ENCODE peak calls at places on chromosomes 6 and 20, in seven cellular contexts. One of them, this sample, is unnamed.

GRCh38 chr6:104929348-104929747 is 27.6 kb upstream of the LIN28B start:
- DNase-seq in HCT116: no peak
- DNase-seq in H1: no peak
- DNase-seq in GM12878: no peak
- DNase-seq in SK-N-SH: no peak
- DNase-seq in HepG2: no peak
- DNase-seq in K562: no peak
- DNase-seq in this sample: no peak

GRCh38 chr6:12490904-12491571 is 200.9 kb downstream of the EDN1 start:
- DNase-seq in HCT116: no peak
- DNase-seq in H1: no peak
- DNase-seq in GM12878: no peak
- DNase-seq in SK-N-SH: no peak
- DNase-seq in HepG2: no peak
- DNase-seq in K562: no peak
- DNase-seq in this sample: peak

GRCh38 chr20:37943501-37944455 is 40.9 kb downstream of the VSTM2L start:
- DNase-seq in HCT116: no peak
- DNase-seq in H1: no peak
- DNase-seq in GM12878: no peak
- DNase-seq in SK-N-SH: peak
- DNase-seq in HepG2: no peak
- DNase-seq in K562: peak
- DNase-seq in this sample: no peak

GRCh38 chr20:4681971-4682370 is 39.7 kb upstream of the PRND start:
- DNase-seq in HCT116: no peak
- DNase-seq in H1: no peak
- DNase-seq in GM12878: no peak
- DNase-seq in SK-N-SH: no peak
- DNase-seq in HepG2: no peak
- DNase-seq in K562: no peak
- DNase-seq in this sample: no peak

GRCh38 chr6:107545761-107546160 is 55.8 kb downstream of the SOBP start:
- DNase-seq in HCT116: no peak
- DNase-seq in H1: no peak
- DNase-seq in GM12878: no peak
- DNase-seq in SK-N-SH: no peak
- DNase-seq in HepG2: no peak
- DNase-seq in K562: no peak
- DNase-seq in this sample: no peak

GRCh38 chr20:13166006-13166405 is 55.1 kb upstream of the ISM1 start:
- DNase-seq in HCT116: no peak
- DNase-seq in H1: no peak
- DNase-seq in GM12878: no peak
- DNase-seq in SK-N-SH: no peak
- DNase-seq in HepG2: no peak
- DNase-seq in K562: no peak
- DNase-seq in this sample: no peak

GRCh38 chr6:45599053-45599452 is 221.3 kb upstream of the SUPT3H start:
- DNase-seq in HCT116: no peak
- DNase-seq in H1: no peak
- DNase-seq in GM12878: no peak
- DNase-seq in SK-N-SH: no peak
- DNase-seq in HepG2: no peak
- DNase-seq in K562: no peak
- DNase-seq in this sample: no peak

GRCh38 chr6:46781478-46782378 is 11.5 kb upstream of the MEP1A start:
- DNase-seq in HCT116: peak
- DNase-seq in H1: no peak
- DNase-seq in GM12878: no peak
- DNase-seq in SK-N-SH: peak
- DNase-seq in HepG2: peak
- DNase-seq in K562: peak
- DNase-seq in this sample: peak

GRCh38 chr20:32767418-32768198 is 5.4 kb downstream of the DNMT3B start:
- DNase-seq in HCT116: no peak
- DNase-seq in H1: no peak
- DNase-seq in GM12878: no peak
- DNase-seq in SK-N-SH: no peak
- DNase-seq in HepG2: peak
- DNase-seq in K562: no peak
- DNase-seq in this sample: no peak

GRCh38 chr6:37638414-37639079 is 59.1 kb downstream of the MDGA1 start:
- DNase-seq in HCT116: no peak
- DNase-seq in H1: no peak
- DNase-seq in GM12878: no peak
- DNase-seq in SK-N-SH: no peak
- DNase-seq in HepG2: peak
- DNase-seq in K562: no peak
- DNase-seq in this sample: peak

GRCh38 chr20:2327620-2328555 is 32.1 kb downstream of the TGM3 start:
- DNase-seq in HCT116: no peak
- DNase-seq in H1: no peak
- DNase-seq in GM12878: no peak
- DNase-seq in SK-N-SH: no peak
- DNase-seq in HepG2: no peak
- DNase-seq in K562: no peak
- DNase-seq in this sample: no peak

GRCh38 chr20:49990310-49990720 is 7.5 kb downstream of the SNAI1 start:
- DNase-seq in HCT116: no peak
- DNase-seq in H1: no peak
- DNase-seq in GM12878: no peak
- DNase-seq in SK-N-SH: no peak
- DNase-seq in HepG2: no peak
- DNase-seq in K562: no peak
- DNase-seq in this sample: no peak

GRCh38 chr6:17589402-17590116 is 10.5 kb upstream of the FAM8A1 start:
- DNase-seq in HCT116: peak
- DNase-seq in H1: no peak
- DNase-seq in GM12878: no peak
- DNase-seq in SK-N-SH: no peak
- DNase-seq in HepG2: peak
- DNase-seq in K562: no peak
- DNase-seq in this sample: no peak

GRCh38 chr20:12723811-12724210 is 285.0 kb upstream of the SPTLC3 start:
- DNase-seq in HCT116: no peak
- DNase-seq in H1: no peak
- DNase-seq in GM12878: no peak
- DNase-seq in SK-N-SH: no peak
- DNase-seq in HepG2: no peak
- DNase-seq in K562: no peak
- DNase-seq in this sample: no peak

GRCh38 chr6:144582939-144583613 is 297.9 kb downstream of the UTRN start:
- DNase-seq in HCT116: no peak
- DNase-seq in H1: no peak
- DNase-seq in GM12878: peak
- DNase-seq in SK-N-SH: peak
- DNase-seq in HepG2: no peak
- DNase-seq in K562: no peak
- DNase-seq in this sample: no peak

GRCh38 chr20:52379723-52380336 is 188.3 kb upstream of the ZFP64 start:
- DNase-seq in HCT116: no peak
- DNase-seq in H1: no peak
- DNase-seq in GM12878: no peak
- DNase-seq in SK-N-SH: peak
- DNase-seq in HepG2: peak
- DNase-seq in K562: peak
- DNase-seq in this sample: peak

GRCh38 chr6:7115452-7116223 is 7.9 kb downstream of the RREB1 start:
- DNase-seq in HCT116: no peak
- DNase-seq in H1: no peak
- DNase-seq in GM12878: no peak
- DNase-seq in SK-N-SH: no peak
- DNase-seq in HepG2: no peak
- DNase-seq in K562: no peak
- DNase-seq in this sample: no peak

GRCh38 chr6:156348376-156348775 is 428.8 kb upstream of the ARID1B start:
- DNase-seq in HCT116: no peak
- DNase-seq in H1: no peak
- DNase-seq in GM12878: no peak
- DNase-seq in SK-N-SH: no peak
- DNase-seq in HepG2: no peak
- DNase-seq in K562: no peak
- DNase-seq in this sample: no peak

GRCh38 chr6:159916752-159917151 is 26.0 kb downstream of the MAS1 start:
- DNase-seq in HCT116: no peak
- DNase-seq in H1: no peak
- DNase-seq in GM12878: no peak
- DNase-seq in SK-N-SH: peak
- DNase-seq in HepG2: no peak
- DNase-seq in K562: no peak
- DNase-seq in this sample: no peak

GRCh38 chr20:23937303-23938117 is 51.1 kb downstream of the GGTLC1 start:
- DNase-seq in HCT116: peak
- DNase-seq in H1: peak
- DNase-seq in GM12878: peak
- DNase-seq in SK-N-SH: peak
- DNase-seq in HepG2: peak
- DNase-seq in K562: peak
- DNase-seq in this sample: peak

GRCh38 chr6:106084973-106085686 is 1.0 kb upstream of the PRDM1 start:
- DNase-seq in HCT116: no peak
- DNase-seq in H1: no peak
- DNase-seq in GM12878: no peak
- DNase-seq in SK-N-SH: no peak
- DNase-seq in HepG2: no peak
- DNase-seq in K562: no peak
- DNase-seq in this sample: no peak

GRCh38 chr6:123211777-123212545 is 215.9 kb downstream of the CLVS2 start:
- DNase-seq in HCT116: no peak
- DNase-seq in H1: no peak
- DNase-seq in GM12878: no peak
- DNase-seq in SK-N-SH: no peak
- DNase-seq in HepG2: no peak
- DNase-seq in K562: no peak
- DNase-seq in this sample: no peak

DNA sequence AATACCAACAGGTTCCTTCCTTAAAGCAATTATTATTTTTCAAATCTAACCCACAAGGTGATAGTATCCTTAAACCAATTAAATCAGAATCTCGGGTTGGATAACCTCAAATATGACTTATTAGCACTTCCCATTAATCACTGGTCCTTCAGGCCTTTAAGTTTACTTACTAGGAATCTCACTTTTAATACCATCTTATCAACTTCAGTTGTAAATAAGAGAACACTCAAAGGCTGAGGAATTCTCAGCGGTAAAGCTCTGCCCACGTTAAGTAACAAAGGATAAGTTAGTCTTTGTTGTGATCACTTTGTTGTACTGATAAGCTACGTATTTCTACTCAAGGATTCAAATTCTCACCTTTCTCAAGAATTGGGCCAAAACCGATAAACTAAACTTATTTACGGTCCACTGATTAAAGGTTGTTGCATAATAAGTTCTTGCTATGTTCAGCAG is 82.0 kb downstream of the OR2B2 start:
- DNase-seq in HCT116: no peak
- DNase-seq in H1: no peak
- DNase-seq in GM12878: no peak
- DNase-seq in SK-N-SH: no peak
- DNase-seq in HepG2: no peak
- DNase-seq in K562: no peak
- DNase-seq in this sample: no peak
- TF ChIP-seq JUND in HCT116: no peak
- TF ChIP-seq JUND in H1: no peak
- TF ChIP-seq JUND in GM12878: no peak
- TF ChIP-seq JUND in SK-N-SH: no peak
- TF ChIP-seq JUND in HepG2: no peak
- TF ChIP-seq JUND in K562: no peak
- TF ChIP-seq JUND in this sample: no peak

DNA sequence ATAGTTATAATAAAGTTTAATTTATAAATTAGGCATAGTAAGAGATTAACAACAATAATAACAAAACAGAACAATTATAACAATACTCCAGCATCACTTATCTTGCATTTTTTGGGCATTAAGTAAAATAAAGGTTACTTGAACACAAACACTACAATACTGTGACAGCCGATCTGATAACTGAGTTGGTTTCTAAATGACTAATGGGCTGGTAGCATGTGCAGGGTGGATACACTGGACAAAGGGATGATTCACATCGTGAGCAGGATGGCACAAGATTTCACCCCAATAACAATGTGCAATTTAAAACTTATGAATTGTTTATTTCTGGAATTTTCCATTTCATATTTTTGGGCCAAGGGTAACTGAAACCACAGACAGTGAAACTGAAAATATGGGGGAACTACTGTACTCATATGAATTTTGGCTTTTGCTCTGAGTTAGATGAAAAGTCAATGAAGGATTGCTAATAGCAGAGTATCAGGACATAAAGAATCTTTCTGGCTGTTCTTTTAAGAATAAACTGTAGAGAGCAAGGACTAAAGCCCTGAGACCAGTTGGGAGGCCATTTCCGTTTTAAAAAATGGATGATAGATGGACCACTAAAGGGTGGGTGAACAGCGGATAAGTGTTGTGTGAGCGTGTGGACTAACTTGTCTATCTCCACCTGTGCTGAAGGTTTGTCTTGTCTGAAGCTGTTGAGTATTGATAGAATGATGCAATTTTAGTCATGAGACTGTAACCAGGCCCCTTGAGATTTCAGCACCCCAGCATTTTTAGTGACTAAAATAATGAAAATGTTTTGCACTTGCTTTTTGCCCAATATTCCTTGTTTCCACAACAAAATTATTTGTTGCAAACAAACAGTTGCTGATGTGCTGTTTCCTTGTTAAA is 8.2 kb downstream of the SPINT3 start:
- DNase-seq in HCT116: no peak
- DNase-seq in H1: no peak
- DNase-seq in GM12878: peak
- DNase-seq in SK-N-SH: no peak
- DNase-seq in HepG2: no peak
- DNase-seq in K562: no peak
- DNase-seq in this sample: no peak
- TF ChIP-seq JUND in HCT116: no peak
- TF ChIP-seq JUND in H1: no peak
- TF ChIP-seq JUND in GM12878: no peak
- TF ChIP-seq JUND in SK-N-SH: peak
- TF ChIP-seq JUND in HepG2: no peak
- TF ChIP-seq JUND in K562: peak
- TF ChIP-seq JUND in this sample: no peak

GRCh38 chr20:48371211-48371610 is 456.6 kb downstream of the PREX1 start:
- DNase-seq in HCT116: no peak
- DNase-seq in H1: no peak
- DNase-seq in GM12878: no peak
- DNase-seq in SK-N-SH: no peak
- DNase-seq in HepG2: no peak
- DNase-seq in K562: no peak
- DNase-seq in this sample: no peak
- TF ChIP-seq JUND in HCT116: no peak
- TF ChIP-seq JUND in H1: no peak
- TF ChIP-seq JUND in GM12878: no peak
- TF ChIP-seq JUND in SK-N-SH: no peak
- TF ChIP-seq JUND in HepG2: no peak
- TF ChIP-seq JUND in K562: no peak
- TF ChIP-seq JUND in this sample: no peak

DNA sequence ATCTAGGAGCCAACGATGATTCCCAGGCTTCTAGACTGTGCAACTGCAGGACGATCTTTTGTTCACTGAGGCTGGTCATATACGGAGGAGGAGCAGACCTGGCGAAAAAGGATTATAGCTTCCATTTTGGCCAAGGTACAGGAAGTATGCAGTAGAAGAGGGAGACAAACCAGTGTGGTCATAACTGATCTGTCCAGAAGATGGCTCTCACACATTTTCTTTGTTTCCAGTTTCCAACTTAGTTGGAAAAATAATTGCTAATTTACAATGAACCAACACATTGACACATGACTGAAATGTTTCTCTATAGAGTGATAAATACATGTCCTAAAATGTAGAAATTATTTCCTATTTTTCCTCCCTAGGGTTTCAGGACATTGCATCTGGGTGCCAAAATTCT is 364.1 kb upstream of the BTBD3 start:
- DNase-seq in HCT116: no peak
- DNase-seq in H1: no peak
- DNase-seq in GM12878: no peak
- DNase-seq in SK-N-SH: no peak
- DNase-seq in HepG2: peak
- DNase-seq in K562: no peak
- DNase-seq in this sample: peak
- TF ChIP-seq JUND in HCT116: no peak
- TF ChIP-seq JUND in H1: no peak
- TF ChIP-seq JUND in GM12878: no peak
- TF ChIP-seq JUND in SK-N-SH: no peak
- TF ChIP-seq JUND in HepG2: no peak
- TF ChIP-seq JUND in K562: no peak
- TF ChIP-seq JUND in this sample: no peak

This sample was measured in T47D.